ENCODE peak calls at places on chromosomes 16 and 17, in six cellular contexts. R is neuronal stem cell, V is neural progenitor cell, D is IMR-90, T is endothelial cell of umbilical vein, B is fibroblast of lung. S is an unnamed sample.
A peak's percentile ranks its signal among the peaks of the same experiment; 100 is the strongest.

GRCh38 chr17:57953703-57954420 is 1.4 kb downstream of the CUEDC1 start:
- DNase-seq in R (no peak), V (no peak), D (no peak), T (no peak), B (no peak), S (no peak)

GRCh38 chr16:12027091-12027490 is 50.6 kb downstream of the SNX29 start:
- DNase-seq in R (no peak), V (no peak), D (no peak), T (no peak), B (peak; percentile 12), S (no peak)

GRCh38 chr17:27564463-27564862 is 66.5 kb upstream of the LGALS9 start:
- DNase-seq in R (no peak), V (no peak), D (no peak), T (no peak), B (no peak), S (no peak)

GRCh38 chr17:78532311-78532710 is 44.9 kb downstream of the DNAH17 start:
- DNase-seq in R (no peak), V (no peak), D (no peak), T (no peak), B (no peak), S (no peak)

GRCh38 chr16:79607587-79607986 is 7.0 kb upstream of the MAF start:
- DNase-seq in R (no peak), V (no peak), D (peak; percentile 16), T (no peak), B (peak; percentile 78), S (peak; percentile 69)

GRCh38 chr16:17368951-17369350 is 101.8 kb downstream of the XYLT1 start:
- DNase-seq in R (no peak), V (no peak), D (no peak), T (no peak), B (no peak), S (no peak)

GRCh38 chr17:14923981-14924380 is 341.1 kb downstream of the PMP22 start:
- DNase-seq in R (no peak), V (no peak), D (peak; percentile 64), T (no peak), B (peak; percentile 5), S (no peak)

GRCh38 chr17:46979023-46979870 is at the start of gene RPRML:
- DNase-seq in R (peak; percentile 63), V (peak; percentile 77), D (no peak), T (peak; percentile 44), B (peak; percentile 27), S (no peak)

GRCh38 chr16:24876231-24876630 is 30.5 kb downstream of the SLC5A11 start:
- DNase-seq in R (no peak), V (no peak), D (no peak), T (no peak), B (no peak), S (no peak)

GRCh38 chr17:56570199-56570598 is 23.3 kb upstream of the NOG start:
- DNase-seq in R (no peak), V (no peak), D (no peak), T (no peak), B (no peak), S (no peak)

GRCh38 chr17:8885968-8886674 is 18.6 kb upstream of the PIK3R6 start:
- DNase-seq in R (no peak), V (no peak), D (no peak), T (no peak), B (no peak), S (no peak)

GRCh38 chr17:7614422-7615264 is at the start of gene FXR2:
- DNase-seq in R (peak; percentile 100), V (peak; percentile 100), D (peak; percentile 100), T (peak; percentile 100), B (peak; percentile 99), S (peak; percentile 98)

GRCh38 chr16:30372037-30372712 is 1.9 kb upstream of the TBC1D10B start:
- DNase-seq in R (no peak), V (no peak), D (no peak), T (no peak), B (no peak), S (no peak)

GRCh38 chr16:66020642-66021041 is 345.8 kb upstream of the CDH5 start:
- DNase-seq in R (no peak), V (no peak), D (peak; percentile 52), T (no peak), B (peak; percentile 36), S (no peak)

GRCh38 chr16:79415983-79416641 is 184.4 kb downstream of the MAF start:
- DNase-seq in R (no peak), V (no peak), D (no peak), T (no peak), B (no peak), S (no peak)

GRCh38 chr17:74877592-74878543 is 5.1 kb upstream of the FDXR start:
- DNase-seq in R (no peak), V (no peak), D (no peak), T (no peak), B (no peak), S (no peak)

GRCh38 chr17:35653619-35654361 is 66.7 kb downstream of the AP2B1 start:
- DNase-seq in R (no peak), V (no peak), D (no peak), T (no peak), B (no peak), S (no peak)

GRCh38 chr16:81889896-81890634 is 111.0 kb downstream of the PLCG2 start:
- DNase-seq in R (peak; percentile 65), V (peak; percentile 69), D (peak; percentile 51), T (peak; percentile 80), B (peak; percentile 46), S (peak; percentile 31)

GRCh38 chr16:83830091-83830768 is 22.5 kb downstream of the HSBP1 start:
- DNase-seq in R (no peak), V (no peak), D (no peak), T (no peak), B (no peak), S (no peak)

GRCh38 chr17:47229535-47230443 is 20.6 kb downstream of the MYL4 start:
- DNase-seq in R (peak; percentile 82), V (peak; percentile 92), D (peak; percentile 96), T (peak; percentile 93), B (peak; percentile 91), S (peak; percentile 86)

GRCh38 chr16:25060920-25061319 is 45.8 kb upstream of the ARHGAP17 start:
- DNase-seq in R (no peak), V (no peak), D (peak; percentile 31), T (no peak), B (no peak), S (no peak)

GRCh38 chr17:35540589-35541404 is 3.3 kb upstream of the SLFN12L start:
- DNase-seq in R (no peak), V (no peak), D (peak; percentile 51), T (peak; percentile 85), B (peak; percentile 15), S (no peak)

GRCh38 chr16:13994239-13995106 is 74.5 kb downstream of the ERCC4 start:
- DNase-seq in R (no peak), V (no peak), D (peak; percentile 2), T (peak; percentile 28), B (peak; percentile 16), S (peak; percentile 8)

GRCh38 chr17:3667366-3668278 is 756 bp downstream of the TAX1BP3 start:
- DNase-seq in R (no peak), V (peak; percentile 89), D (peak; percentile 91), T (peak; percentile 92), B (peak; percentile 92), S (peak; percentile 81)

GRCh38 chr16:48434653-48435318 is 49.6 kb upstream of the SIAH1 start:
- DNase-seq in R (no peak), V (no peak), D (peak; percentile 80), T (no peak), B (peak; percentile 11), S (no peak)

GRCh38 chr17:15106540-15106939 is 158.6 kb downstream of the PMP22 start:
- DNase-seq in R (no peak), V (no peak), D (peak; percentile 45), T (no peak), B (peak; percentile 51), S (peak; percentile 32)

DNA sequence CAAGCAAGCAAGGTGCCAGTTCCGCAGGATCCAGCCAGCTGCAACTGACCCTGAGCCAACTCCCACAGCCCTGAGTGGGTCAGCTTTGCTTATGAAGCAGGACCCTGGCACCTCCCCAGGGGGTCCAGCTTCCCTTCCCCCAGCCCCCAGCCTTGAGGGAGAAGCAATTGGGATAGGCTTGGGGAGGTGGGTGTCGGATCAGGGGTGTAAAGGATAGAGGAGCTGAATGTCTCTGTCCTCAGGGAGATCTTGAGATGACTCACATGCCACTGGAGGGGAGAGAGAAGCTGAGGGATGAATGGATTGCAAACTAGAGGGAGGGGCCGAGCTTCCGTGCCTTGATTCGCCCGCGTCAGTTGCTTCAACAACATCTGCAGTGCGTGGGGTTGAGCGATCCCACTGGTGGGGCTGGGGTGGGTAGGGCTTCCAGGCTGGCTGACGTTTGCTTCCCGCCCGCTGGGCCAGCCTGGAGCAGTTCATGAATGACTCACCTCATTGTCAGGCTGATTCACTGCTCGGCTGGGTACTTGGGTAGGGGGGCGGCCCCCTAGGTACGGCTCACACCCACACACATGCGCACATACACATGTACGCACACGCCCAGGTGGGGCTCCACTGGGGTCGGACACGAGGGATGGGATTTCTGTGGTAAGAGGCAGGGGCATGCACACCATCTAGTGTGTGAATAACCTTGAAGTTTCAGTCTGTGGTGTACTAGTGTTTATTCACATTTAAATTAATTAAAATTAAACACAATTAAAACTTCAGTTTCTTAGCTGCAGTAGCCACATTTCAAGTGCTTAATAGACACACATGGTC is 3.6 kb upstream of the HROB start:
- DNase-seq in R (peak; percentile 51), V (peak; percentile 46), D (peak; percentile 100), T (peak; percentile 97), B (peak; percentile 99), S (peak; percentile 99)
- H3K9ac ChIP-seq in R (no peak overlapping the region), V (no peak overlapping the region), D (peak overlapping the region; percentile 26), T (peak overlapping the region; percentile 42), B (peak overlapping the region; percentile 33), S (peak overlapping the region; percentile 76)

DNA sequence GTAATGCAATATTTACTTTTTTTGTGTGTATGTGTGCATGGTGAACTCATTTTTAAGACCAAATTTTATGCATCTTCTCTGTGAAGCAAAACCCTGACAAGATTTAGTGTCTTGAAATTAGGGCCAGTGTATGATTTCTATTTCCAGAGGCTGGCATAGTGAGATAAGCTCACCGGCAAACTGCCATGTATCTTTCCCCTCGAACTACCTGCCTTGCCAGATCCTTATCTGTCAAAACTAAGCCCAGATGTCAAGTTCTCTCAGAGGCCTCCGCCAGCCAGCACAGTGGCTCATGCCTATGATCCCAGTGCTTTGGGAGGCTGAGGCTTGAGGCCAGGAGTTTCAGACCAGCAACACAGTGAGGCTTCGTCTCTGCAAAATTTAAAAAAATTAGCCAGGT is 10.0 kb downstream of the USP32 start:
- DNase-seq in R (no peak), V (no peak), D (no peak), T (no peak), B (no peak), S (no peak)
- H3K27ac ChIP-seq in R (no peak overlapping the region), V (no peak overlapping the region), D (no peak overlapping the region), T (no peak overlapping the region), B (no peak overlapping the region), S (no peak overlapping the region)

DNA sequence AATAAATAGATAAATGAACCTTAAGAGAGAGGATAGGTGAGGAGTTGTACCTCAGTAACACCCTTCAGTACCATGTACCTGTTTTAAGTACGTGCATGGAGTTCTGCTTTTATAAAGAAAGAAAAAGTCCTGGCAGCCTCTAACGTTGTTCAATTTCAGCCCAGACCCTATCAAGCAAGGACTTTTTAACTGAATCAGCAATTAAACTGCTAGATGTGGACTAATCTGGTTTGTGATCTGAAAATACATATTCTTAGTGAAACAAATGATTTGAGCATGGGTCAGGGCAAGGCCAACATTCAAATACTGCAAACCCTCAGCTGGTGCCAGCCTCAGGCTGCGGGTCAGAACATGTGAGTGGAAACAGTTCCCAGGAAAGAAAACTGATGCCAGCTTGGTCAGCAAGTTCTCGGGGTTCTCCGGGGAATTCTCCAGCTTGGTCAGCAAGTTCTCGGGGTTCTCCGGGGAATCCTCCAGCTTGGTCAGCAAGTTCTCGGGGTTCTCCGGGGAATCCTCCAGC is 84.5 kb downstream of the MRM3 start:
- DNase-seq in R (no peak), V (no peak), D (no peak), T (no peak), B (no peak), S (no peak)
- H3K4me3 ChIP-seq in R (no peak overlapping the region), V (no peak overlapping the region), D (no peak overlapping the region), T (no peak overlapping the region), B (no peak overlapping the region), S (no peak overlapping the region)

GRCh38 chr17:76581515-76581914 is 4.1 kb downstream of the ST6GALNAC2 start:
- DNase-seq in R (no peak), V (no peak), D (no peak), T (no peak), B (no peak), S (no peak)
- H3K9ac ChIP-seq in R (no peak overlapping the region), V (no peak overlapping the region), D (no peak overlapping the region), T (no peak overlapping the region), B (no peak overlapping the region), S (no peak overlapping the region)

S was measured in astrocyte.